ENCODE peak calls at places on chromosome 1, in ten cellular contexts. R is activated CD8-positive, alpha-beta memory T cell treated with anti-CD3 and anti-CD28 coated beads for 1 hour; J is NCI-H82; W is HS-5; O is progenitor cell of endocrine pancreas; V is memory B cell; B is AG08396; H is germinal center; Y is CD4-positive, alpha-beta memory T cell; Q is psoas muscle. M is an unnamed sample.

GRCh38 chr1:12069616-12070244 is 6.6 kb downstream of the TNFRSF8 start:
- DNase-seq in R (no peak), J (peak; percentile 25), W (no peak), O (no peak), V (no peak), B (no peak), H (no peak), Y (no peak), Q (no peak), M (no peak)

GRCh38 chr1:172588296-172589291 is 55.6 kb downstream of the SUCO start:
- DNase-seq in R (no peak), J (no peak), W (peak; percentile 66), O (no peak), V (no peak), B (peak; percentile 68), H (no peak), Y (no peak), Q (no peak), M (no peak)

GRCh38 chr1:214186118-214186517 is 94.8 kb upstream of the SMYD2 start:
- DNase-seq in R (no peak), J (no peak), W (no peak), O (no peak), V (no peak), B (no peak), H (no peak), Y (no peak), Q (no peak), M (no peak)

GRCh38 chr1:77282866-77283539 is 1.2 kb downstream of the AK5 start:
- DNase-seq in R (no peak), J (peak; percentile 35), W (no peak), O (peak; percentile 12), V (no peak), B (peak; percentile 29), H (no peak), Y (peak; percentile 17), Q (peak; percentile 12), M (no peak)

GRCh38 chr1:26745191-26745590 is 42.6 kb upstream of the PIGV start:
- DNase-seq in R (no peak), J (no peak), W (no peak), O (no peak), V (no peak), B (no peak), H (no peak), Y (no peak), Q (no peak), M (no peak)

GRCh38 chr1:197200468-197200899 is 54.0 kb upstream of the ASPM start:
- DNase-seq in R (no peak), J (peak; percentile 61), W (peak; percentile 26), O (no peak), V (no peak), B (no peak), H (no peak), Y (peak; percentile 48), Q (no peak), M (no peak)

GRCh38 chr1:170624141-170624540 is 39.8 kb upstream of the PRRX1 start:
- DNase-seq in R (no peak), J (no peak), W (no peak), O (no peak), V (no peak), B (no peak), H (no peak), Y (no peak), Q (no peak), M (no peak)

GRCh38 chr1:13830616-13831280 is 130.8 kb downstream of the PRDM2 start:
- DNase-seq in R (no peak), J (no peak), W (no peak), O (no peak), V (no peak), B (no peak), H (no peak), Y (no peak), Q (no peak), M (peak; percentile 67)

GRCh38 chr1:51423098-51423821 is 92.9 kb upstream of the TTC39A start:
- DNase-seq in R (no peak), J (peak; percentile 15), W (no peak), O (no peak), V (no peak), B (no peak), H (no peak), Y (no peak), Q (no peak), M (no peak)

M was measured in right atrium auricular region.